ENCODE peak calls at places on chromosomes 1 and 21, in six cellular contexts. One of them, this sample, is unnamed.

GRCh38 chr1:95233321-95233736 is 681 bp upstream of the RWDD3 start:
- DNase-seq in HFF-Myc: no peak
- DNase-seq in H7: peak; percentile 35
- DNase-seq in Peyer's patch: peak; percentile 82
- DNase-seq in CD4-positive, alpha-beta memory T cell: no peak
- DNase-seq in kidney epithelial cell: no peak
- DNase-seq in this sample: no peak

GRCh38 chr1:206498685-206499084 is 8.6 kb upstream of the RASSF5 start:
- DNase-seq in H7: no peak
- DNase-seq in kidney epithelial cell: no peak
- DNase-seq in Peyer's patch: no peak
- DNase-seq in CD4-positive, alpha-beta memory T cell: no peak
- DNase-seq in HFF-Myc: no peak
- DNase-seq in this sample: peak; percentile 23

GRCh38 chr1:226471467-226471866 is 63.6 kb upstream of the PARP1 start:
- DNase-seq in HFF-Myc: no peak
- DNase-seq in H7: no peak
- DNase-seq in Peyer's patch: peak; percentile 52
- DNase-seq in CD4-positive, alpha-beta memory T cell: no peak
- DNase-seq in kidney epithelial cell: no peak
- DNase-seq in this sample: no peak

GRCh38 chr1:207040181-207040533 is 7.6 kb upstream of the C1orf116 start:
- DNase-seq in Peyer's patch: no peak
- DNase-seq in HFF-Myc: no peak
- DNase-seq in CD4-positive, alpha-beta memory T cell: no peak
- DNase-seq in kidney epithelial cell: no peak
- DNase-seq in H7: no peak
- DNase-seq in this sample: no peak

GRCh38 chr21:45220106-45220505 is 67.6 kb downstream of the POFUT2 start:
- DNase-seq in CD4-positive, alpha-beta memory T cell: no peak
- DNase-seq in Peyer's patch: no peak
- DNase-seq in H7: no peak
- DNase-seq in kidney epithelial cell: no peak
- DNase-seq in HFF-Myc: no peak
- DNase-seq in this sample: no peak

GRCh38 chr1:171488190-171488929 is 3.0 kb downstream of the PRRC2C start:
- DNase-seq in Peyer's patch: no peak
- DNase-seq in H7: no peak
- DNase-seq in HFF-Myc: no peak
- DNase-seq in CD4-positive, alpha-beta memory T cell: no peak
- DNase-seq in kidney epithelial cell: no peak
- DNase-seq in this sample: no peak

GRCh38 chr1:225603538-225604354 is 49.2 kb downstream of the ENAH start:
- DNase-seq in Peyer's patch: no peak
- DNase-seq in HFF-Myc: peak; percentile 12
- DNase-seq in H7: no peak
- DNase-seq in CD4-positive, alpha-beta memory T cell: no peak
- DNase-seq in kidney epithelial cell: no peak
- DNase-seq in this sample: no peak

GRCh38 chr21:38165466-38166213 is 91.2 kb upstream of the KCNJ15 start:
- DNase-seq in Peyer's patch: no peak
- DNase-seq in HFF-Myc: peak; percentile 95
- DNase-seq in kidney epithelial cell: no peak
- DNase-seq in CD4-positive, alpha-beta memory T cell: no peak
- DNase-seq in H7: no peak
- DNase-seq in this sample: no peak

GRCh38 chr1:227793948-227794812 is 21.3 kb upstream of the PRSS38 start:
- DNase-seq in Peyer's patch: no peak
- DNase-seq in HFF-Myc: peak; percentile 92
- DNase-seq in CD4-positive, alpha-beta memory T cell: no peak
- DNase-seq in kidney epithelial cell: no peak
- DNase-seq in H7: peak; percentile 86
- DNase-seq in this sample: peak; percentile 95

GRCh38 chr21:42456457-42456856 is 39.6 kb downstream of the RSPH1 start:
- DNase-seq in H7: no peak
- DNase-seq in HFF-Myc: no peak
- DNase-seq in CD4-positive, alpha-beta memory T cell: peak; percentile 32
- DNase-seq in kidney epithelial cell: no peak
- DNase-seq in Peyer's patch: peak; percentile 82
- DNase-seq in this sample: no peak

GRCh38 chr1:172928412-172928811 is 122.3 kb downstream of the TNFSF18 start:
- DNase-seq in Peyer's patch: no peak
- DNase-seq in HFF-Myc: no peak
- DNase-seq in kidney epithelial cell: no peak
- DNase-seq in CD4-positive, alpha-beta memory T cell: no peak
- DNase-seq in H7: no peak
- DNase-seq in this sample: no peak

This sample was measured in ELF-1.